ENCODE peak calls at places on chromosomes 12 and 14, in six cellular contexts. G is type B pancreatic cell, Y is GM12865, X is T-helper 1 cell, A is frontal cortex, B is uterus. D is an unnamed sample.

GRCh38 chr12:69475237-69475984 is 5.2 kb downstream of the FRS2 start:
- DNase-seq in G (no peak), Y (no peak), X (no peak), A (no peak), B (no peak), D (no peak)

GRCh38 chr12:67534671-67535070 is 113.9 kb upstream of the DYRK2 start:
- DNase-seq in G (no peak), Y (no peak), X (no peak), A (no peak), B (peak; percentile 32), D (no peak)

GRCh38 chr12:78759387-78759786 is 105.2 kb upstream of the SYT1 start:
- DNase-seq in G (no peak), Y (no peak), X (no peak), A (no peak), B (no peak), D (no peak)

GRCh38 chr14:36019126-36019525 is 157.4 kb downstream of the PTCSC3 start:
- DNase-seq in G (no peak), Y (peak; percentile 82), X (no peak), A (no peak), B (no peak), D (no peak)

GRCh38 chr14:39374846-39375245 is 57.4 kb downstream of the FBXO33 start:
- DNase-seq in G (no peak), Y (no peak), X (no peak), A (no peak), B (no peak), D (no peak)

GRCh38 chr14:50601405-50601804 is 41.5 kb downstream of the ATL1 start:
- DNase-seq in G (no peak), Y (no peak), X (no peak), A (no peak), B (no peak), D (no peak)

GRCh38 chr14:57547131-57547530 is 53.5 kb upstream of the CCDC198 start:
- DNase-seq in G (no peak), Y (no peak), X (no peak), A (no peak), B (no peak), D (no peak)

GRCh38 chr14:82410064-82410463 is 876.4 kb upstream of the SEL1L start:
- DNase-seq in G (no peak), Y (no peak), X (no peak), A (no peak), B (no peak), D (no peak)

GRCh38 chr12:113130457-113131135 is 5.0 kb downstream of the RASAL1 start:
- DNase-seq in G (no peak), Y (no peak), X (no peak), A (peak; percentile 58), B (no peak), D (no peak)

GRCh38 chr12:118290130-118290529 is 82.6 kb downstream of the TAOK3 start:
- DNase-seq in G (no peak), Y (no peak), X (no peak), A (no peak), B (no peak), D (no peak)

GRCh38 chr12:4280351-4281163 is 7.0 kb downstream of the CCND2 start:
- DNase-seq in G (no peak), Y (no peak), X (no peak), A (no peak), B (peak; percentile 76), D (no peak)

GRCh38 chr14:67186789-67187188 is 2.5 kb upstream of the GARIN2 start:
- DNase-seq in G (no peak), Y (peak; percentile 62), X (no peak), A (no peak), B (no peak), D (no peak)